ENCODE peak calls at places on chromosomes 13 and 19, in six cellular contexts. F is stimulated activated CD4-positive, alpha-beta T cell treated with anti-CD3 and anti-CD28 coated beads, Interleukin-2, amount 100 ng/mL, for 24 hours; I is stimulated activated CD8-positive, alpha-beta memory T cell treated with anti-CD3 and anti-CD28 coated beads, Interleukin-7, amount 100 ng/mL, for 48 hours; K is fibroblast of mammary gland; D is cardiac septum; P is endothelial cell. X is an unnamed sample.

GRCh38 chr19:1217366-1217765 is 11.8 kb downstream of the STK11 start:
- DNase-seq in F (no peak), I (no peak), K (no peak), D (no peak), P (no peak), X (no peak)

GRCh38 chr19:37007587-37008220 is 70.5 kb upstream of the ZNF420 start:
- DNase-seq in F (peak; percentile 47), I (peak; percentile 1), K (peak; percentile 67), D (peak; percentile 86), P (no peak), X (no peak)

GRCh38 chr19:1223018-1223855 is 14.6 kb downstream of the CBARP start:
- DNase-seq in F (peak; percentile 40), I (no peak), K (peak; percentile 52), D (no peak), P (no peak), X (no peak)

GRCh38 chr19:6891761-6892385 is 4.5 kb downstream of the ADGRE1 start:
- DNase-seq in F (no peak), I (no peak), K (no peak), D (no peak), P (no peak), X (no peak)

GRCh38 chr13:114054269-114054668 is 78.2 kb downstream of the RASA3 start:
- DNase-seq in F (no peak), I (no peak), K (no peak), D (no peak), P (no peak), X (no peak)

GRCh38 chr13:45325806-45326205 is 15.2 kb downstream of the TPT1 start:
- DNase-seq in F (no peak), I (no peak), K (peak; percentile 95), D (no peak), P (no peak), X (no peak)

GRCh38 chr19:58366576-58367430 is 4.3 kb upstream of the ZNF497 start:
- DNase-seq in F (no peak), I (no peak), K (no peak), D (peak; percentile 58), P (no peak), X (no peak)

GRCh38 chr19:34851277-34851804 is 75.4 kb upstream of the ZNF30 start:
- DNase-seq in F (no peak), I (no peak), K (no peak), D (no peak), P (no peak), X (no peak)

GRCh38 chr13:35767256-35767981 is 290.9 kb upstream of the MAB21L1 start:
- DNase-seq in F (no peak), I (no peak), K (no peak), D (no peak), P (no peak), X (no peak)

GRCh38 chr19:8665468-8666213 is 33.0 kb downstream of the ACTL9 start:
- DNase-seq in F (no peak), I (no peak), K (no peak), D (no peak), P (no peak), X (no peak)

GRCh38 chr13:98563071-98563470 is 13.8 kb downstream of the STK24 start:
- DNase-seq in F (no peak), I (no peak), K (no peak), D (no peak), P (no peak), X (no peak)

GRCh38 chr19:16198363-16198636 is 589 bp downstream of the AP1M1 start:
- DNase-seq in F (no peak), I (no peak), K (no peak), D (no peak), P (peak; percentile 33), X (no peak)

GRCh38 chr13:36382030-36382429 is 35.8 kb upstream of the SPART start:
- DNase-seq in F (no peak), I (no peak), K (no peak), D (no peak), P (no peak), X (no peak)

GRCh38 chr19:32063601-32064000 is 281.8 kb upstream of the ZNF507 start:
- DNase-seq in F (no peak), I (no peak), K (no peak), D (no peak), P (no peak), X (no peak)

GRCh38 chr19:17779281-17779930 is 15.5 kb upstream of the B3GNT3 start:
- DNase-seq in F (no peak), I (no peak), K (peak; percentile 46), D (peak; percentile 81), P (no peak), X (no peak)

GRCh38 chr19:11268783-11269267 is 6.5 kb upstream of the DOCK6 start:
- DNase-seq in F (no peak), I (no peak), K (peak; percentile 78), D (peak; percentile 87), P (peak; percentile 77), X (no peak)

GRCh38 chr19:11685676-11686650 is 52.8 kb downstream of the ZNF823 start:
- DNase-seq in F (no peak), I (no peak), K (no peak), D (no peak), P (no peak), X (no peak)

GRCh38 chr19:39390460-39390758 is 497 bp downstream of the PAF1 start:
- DNase-seq in F (peak; percentile 76), I (no peak), K (peak; percentile 44), D (no peak), P (no peak), X (no peak)

GRCh38 chr13:33110386-33110712 is 94.1 kb downstream of the KL start:
- DNase-seq in F (no peak), I (no peak), K (no peak), D (no peak), P (no peak), X (no peak)

GRCh38 chr19:54317108-54317964 is 4.4 kb upstream of the LILRA5 start:
- DNase-seq in F (no peak), I (no peak), K (no peak), D (no peak), P (no peak), X (no peak)

GRCh38 chr13:39612023-39612637 is 9.1 kb upstream of the LHFPL6 start:
- DNase-seq in F (peak; percentile 62), I (no peak), K (peak; percentile 78), D (no peak), P (peak; percentile 71), X (peak; percentile 64)

GRCh38 chr13:98214707-98215106 is 37.6 kb upstream of the RNF113B start:
- DNase-seq in F (no peak), I (no peak), K (no peak), D (no peak), P (no peak), X (no peak)

GRCh38 chr13:113150545-113151365 is 7.7 kb upstream of the PROZ start:
- DNase-seq in F (no peak), I (no peak), K (no peak), D (peak; percentile 29), P (no peak), X (no peak)

GRCh38 chr13:112105244-112105681 is 38.3 kb downstream of the SOX1 start:
- DNase-seq in F (no peak), I (no peak), K (no peak), D (no peak), P (no peak), X (no peak)

GRCh38 chr13:51330741-51331140 is 8.8 kb upstream of the SERPINE3 start:
- DNase-seq in F (no peak), I (no peak), K (peak; percentile 49), D (no peak), P (no peak), X (no peak)

GRCh38 chr19:31099470-31100190 is 249.6 kb downstream of the TSHZ3 start:
- DNase-seq in F (no peak), I (no peak), K (peak; percentile 34), D (no peak), P (no peak), X (no peak)

GRCh38 chr19:51485960-51486359 is 7.6 kb downstream of the CEACAM18 start:
- DNase-seq in F (no peak), I (no peak), K (no peak), D (no peak), P (no peak), X (no peak)

GRCh38 chr19:30722801-30723200 is 350.6 kb downstream of the ZNF536 start:
- DNase-seq in F (no peak), I (no peak), K (no peak), D (no peak), P (no peak), X (no peak)

GRCh38 chr13:32284927-32285632 is 30.1 kb downstream of the ZAR1L start:
- DNase-seq in F (no peak), I (no peak), K (peak; percentile 84), D (no peak), P (no peak), X (no peak)

GRCh38 chr13:99996177-99996705 is 14.7 kb downstream of the ZIC2 start:
- DNase-seq in F (no peak), I (no peak), K (no peak), D (no peak), P (no peak), X (no peak)

GRCh38 chr13:28559636-28560259 is 64.8 kb upstream of the FLT1 start:
- DNase-seq in F (no peak), I (no peak), K (no peak), D (no peak), P (no peak), X (no peak)

GRCh38 chr13:19596960-19597361 is 35.6 kb upstream of the TPTE2 start:
- DNase-seq in F (no peak), I (no peak), K (peak; percentile 85), D (no peak), P (no peak), X (no peak)

GRCh38 chr19:20513179-20513934 is 52.2 kb downstream of the ZNF737 start:
- DNase-seq in F (peak; percentile 0), I (no peak), K (no peak), D (no peak), P (no peak), X (no peak)

GRCh38 chr13:33033361-33033812 is 17.2 kb downstream of the KL start:
- DNase-seq in F (peak; percentile 19), I (no peak), K (no peak), D (no peak), P (no peak), X (no peak)

GRCh38 chr13:97851269-97851668 is 102.2 kb upstream of the IPO5 start:
- DNase-seq in F (no peak), I (no peak), K (peak; percentile 15), D (no peak), P (no peak), X (no peak)

GRCh38 chr13:105735269-105735668 is 800.2 kb downstream of the EFNB2 start:
- DNase-seq in F (no peak), I (no peak), K (no peak), D (no peak), P (no peak), X (no peak)

GRCh38 chr19:3687774-3688706 is 12.2 kb downstream of the PIP5K1C start:
- DNase-seq in F (peak; percentile 51), I (no peak), K (no peak), D (no peak), P (no peak), X (peak; percentile 46)

GRCh38 chr19:1868971-1869370 is 5.6 kb upstream of the KLF16 start:
- DNase-seq in F (no peak), I (no peak), K (no peak), D (no peak), P (no peak), X (no peak)

GRCh38 chr13:24341439-24341838 is 32.1 kb downstream of the C1QTNF9 start:
- DNase-seq in F (no peak), I (no peak), K (peak; percentile 48), D (no peak), P (no peak), X (no peak)

X was measured in NCI-H2107.